ENCODE peak calls at places on chromosomes 13 and 19, in five cellular contexts. K is PC-3, U is GM23248, I is OCI-LY7, O is fibroblast of lung. L is an unnamed sample. For H3K79me2 and H3K9me3, the result is how much of the 10 kb centered on the place peaks cover.

GRCh38 chr19:12866416-12867119 is 14.7 kb downstream of the DNASE2 start:
- DNase-seq in K (no peak), U (no peak), I (no peak), O (no peak), L (peak)

GRCh38 chr13:104004572-104004971 is 938.4 kb upstream of the SLC10A2 start:
- DNase-seq in K (no peak), U (no peak), I (no peak), O (no peak), L (no peak)

GRCh38 chr13:46052314-46053161 is at the start of gene ZC3H13:
- DNase-seq in K (peak), U (peak), I (peak), O (peak), L (peak)

GRCh38 chr19:39430675-39431593 is 4.8 kb downstream of the RPS16 start:
- DNase-seq in K (peak), U (peak), I (peak), O (peak), L (peak)

GRCh38 chr19:32869369-32870153 is at the start of gene SLC7A9:
- DNase-seq in K (no peak), U (no peak), I (no peak), O (no peak), L (peak)

GRCh38 chr19:4971424-4971793 is 2.5 kb downstream of the KDM4B start:
- DNase-seq in K (peak), U (peak), I (peak), O (no peak), L (peak)

GRCh38 chr13:20891034-20891433 is 11.5 kb downstream of the XPO4 start:
- DNase-seq in K (no peak), U (no peak), I (no peak), O (no peak), L (no peak)

GRCh38 chr13:21240586-21240985 is 64.1 kb downstream of the MRPL57 start:
- DNase-seq in K (peak), U (peak), I (no peak), O (peak), L (no peak)

GRCh38 chr19:5799247-5800241 is 5.3 kb upstream of the NRTN start:
- DNase-seq in K (no peak), U (no peak), I (no peak), O (no peak), L (no peak)

GRCh38 chr19:17184381-17184841 is 30.7 kb upstream of the USE1 start:
- DNase-seq in K (no peak), U (no peak), I (peak), O (no peak), L (peak)

GRCh38 chr13:33508060-33508459 is 222.5 kb upstream of the STARD13 start:
- DNase-seq in K (no peak), U (no peak), I (no peak), O (no peak), L (no peak)

GRCh38 chr19:47547175-47547574 is 25.8 kb downstream of the ZNF541 start:
- DNase-seq in K (no peak), U (no peak), I (no peak), O (no peak), L (no peak)

GRCh38 chr13:45811891-45812583 is 39.5 kb downstream of the SIAH3 start:
- DNase-seq in K (peak), U (no peak), I (no peak), O (peak), L (no peak)

GRCh38 chr13:113648218-113648615 is 9.8 kb downstream of the ATP4B start:
- DNase-seq in K (no peak), U (no peak), I (no peak), O (no peak), L (peak)

DNA sequence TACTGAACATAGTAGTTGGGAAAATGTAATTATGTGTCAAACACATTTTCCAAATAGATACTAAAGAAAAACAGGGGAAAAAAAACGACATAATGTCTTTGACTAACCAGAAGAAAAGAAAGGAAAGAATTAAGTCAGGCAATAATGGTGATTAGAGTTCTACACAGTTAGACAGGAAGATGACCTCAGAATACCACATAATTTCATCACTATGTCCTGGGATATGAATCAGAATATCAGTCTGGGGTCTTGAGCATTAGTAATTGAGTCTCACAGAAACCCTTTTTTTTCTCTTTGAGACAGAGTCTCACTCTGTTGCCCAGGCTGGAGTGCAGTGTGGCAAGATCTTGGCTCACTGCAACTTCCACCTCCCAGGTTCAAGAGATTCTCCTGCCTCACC is 503.4 kb downstream of the SLITRK1 start:
- DNase-seq in K (no peak), U (peak), I (no peak), O (peak), L (peak)
- H3K79me2 ChIP-seq in K (under half), U (under half), I (under half), O (under half), L (under half)

GRCh38 chr19:52473655-52474350 is 20.4 kb downstream of the ZNF578 start:
- DNase-seq in K (peak), U (peak), I (peak), O (no peak), L (no peak)
- H3K9me3 ChIP-seq in K (half or more), U (under half), I (under half), O (under half), L (under half)

GRCh38 chr19:2269244-2270156 is 12.5 kb downstream of the PEAK3 start:
- DNase-seq in K (peak), U (peak), I (peak), O (peak), L (peak)

GRCh38 chr19:2268861-2269243 is 12.6 kb upstream of the JSRP1 start:
- DNase-seq in K (no peak), U (no peak), I (no peak), O (no peak), L (no peak)

GRCh38 chr19:2270157-2270571 is 11.8 kb downstream of the PEAK3 start:
- DNase-seq in K (no peak), U (peak), I (peak), O (no peak), L (peak)

GRCh38 chr19:2268480-2268830 is 12.2 kb upstream of the JSRP1 start:
- DNase-seq in K (no peak), U (no peak), I (no peak), O (no peak), L (peak)

DNA sequence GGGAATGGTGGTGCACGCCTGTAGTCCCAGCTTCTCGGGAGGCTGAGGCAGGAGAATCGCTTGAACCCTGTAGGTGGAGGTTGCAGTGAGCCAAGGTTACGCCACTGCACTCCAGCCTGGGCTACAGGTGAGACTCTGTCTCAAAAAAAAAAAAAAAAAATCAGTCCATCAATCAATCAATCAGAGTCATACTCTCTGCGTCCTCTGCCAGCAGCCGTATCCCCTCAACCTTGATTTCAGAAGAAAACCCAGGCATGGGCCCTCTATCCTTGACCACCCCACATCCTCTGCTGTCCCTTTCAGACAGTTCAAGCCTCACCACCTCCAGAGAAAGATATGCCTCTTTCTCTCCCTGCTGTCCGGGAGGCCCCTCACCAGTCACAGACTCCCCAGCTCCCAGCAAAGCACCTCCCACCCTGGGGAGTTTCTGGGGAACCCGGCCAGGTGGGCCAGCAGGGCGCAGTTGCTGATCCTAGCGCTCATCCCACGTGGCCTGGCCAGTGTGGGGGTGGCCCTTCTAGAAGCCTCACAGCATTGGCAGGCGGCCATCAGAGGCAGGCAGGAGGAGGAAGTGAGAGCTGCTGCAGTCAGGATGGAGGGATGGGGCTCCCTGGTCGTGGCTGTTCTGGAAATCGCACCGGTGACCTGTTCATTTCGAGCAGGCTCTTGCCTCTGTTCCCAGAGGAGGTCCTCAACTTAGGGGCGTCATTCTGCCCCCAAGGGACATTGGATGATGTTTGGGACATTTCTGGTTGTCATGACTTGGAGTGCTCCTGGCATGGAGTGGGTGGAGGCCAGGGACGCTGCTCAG is 10.2 kb upstream of the JSRP1 start:
- DNase-seq in K (peak), U (peak), I (peak), O (peak), L (peak)
- H3K4me3 ChIP-seq in K (no peak), U (peak), I (peak), O (no peak), L (no peak)

DNA sequence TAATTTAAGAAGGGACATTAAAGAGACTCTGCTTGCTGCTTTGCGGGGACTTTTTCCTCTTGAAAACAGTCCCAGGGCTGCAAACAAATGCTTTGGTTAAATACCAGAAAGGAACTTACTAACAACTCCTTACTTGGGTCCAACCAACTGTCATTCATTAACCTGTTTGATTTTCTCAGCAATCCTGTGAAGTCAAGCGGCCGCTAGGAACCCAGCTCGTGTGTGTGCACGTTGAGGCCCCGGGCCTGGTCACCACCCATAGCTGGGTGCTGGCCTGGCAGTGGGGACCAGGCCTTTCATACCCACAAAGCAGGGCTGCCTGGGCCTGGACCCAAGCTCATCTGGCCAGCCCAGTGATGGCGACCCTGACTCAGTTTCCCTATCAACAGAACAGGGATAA is 50.7 kb downstream of the C1QTNF9 start:
- DNase-seq in K (no peak), U (no peak), I (no peak), O (no peak), L (peak)
- H3K79me2 ChIP-seq in K (under half), U (under half), I (under half), O (under half), L (under half)

GRCh38 chr19:53657330-53657729 is 25.5 kb downstream of the DPRX start:
- DNase-seq in K (no peak), U (no peak), I (no peak), O (no peak), L (no peak)
- H3K9me3 ChIP-seq in K (under half), U (under half), I (under half), O (under half), L (under half)

GRCh38 chr13:77042566-77043177 is 15.7 kb upstream of the FBXL3 start:
- DNase-seq in K (no peak), U (no peak), I (no peak), O (no peak), L (peak)

GRCh38 chr13:77038907-77039470 is 12.0 kb upstream of the FBXL3 start:
- DNase-seq in K (no peak), U (no peak), I (no peak), O (no peak), L (no peak)

GRCh38 chr13:77036294-77036693 is 9.3 kb upstream of the FBXL3 start:
- DNase-seq in K (no peak), U (no peak), I (no peak), O (no peak), L (no peak)

GRCh38 chr13:77040835-77041234 is 13.9 kb upstream of the FBXL3 start:
- DNase-seq in K (no peak), U (no peak), I (no peak), O (no peak), L (no peak)

DNA sequence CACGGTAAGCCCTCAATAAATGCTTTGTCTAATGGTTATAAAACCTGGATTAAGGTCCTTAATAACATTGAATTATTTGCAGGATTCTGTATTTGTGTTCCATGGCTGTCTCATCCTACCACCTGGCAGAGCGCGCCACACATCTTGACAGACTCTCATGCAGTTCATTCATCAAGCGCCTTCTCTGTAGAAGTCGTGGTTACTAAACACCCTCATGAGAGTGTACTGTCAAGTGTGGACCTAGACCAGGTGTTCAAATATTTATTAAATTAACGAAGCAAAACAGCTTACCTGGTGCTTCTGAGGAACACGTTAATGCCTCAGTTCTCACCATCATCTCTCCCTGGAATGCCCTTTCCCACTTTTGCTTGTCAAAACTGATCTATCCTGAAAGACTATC is 13.1 kb upstream of the FBXL3 start:
- DNase-seq in K (no peak), U (no peak), I (no peak), O (no peak), L (no peak)
- H3K4me3 ChIP-seq in K (no peak), U (no peak), I (no peak), O (no peak), L (no peak)

DNA sequence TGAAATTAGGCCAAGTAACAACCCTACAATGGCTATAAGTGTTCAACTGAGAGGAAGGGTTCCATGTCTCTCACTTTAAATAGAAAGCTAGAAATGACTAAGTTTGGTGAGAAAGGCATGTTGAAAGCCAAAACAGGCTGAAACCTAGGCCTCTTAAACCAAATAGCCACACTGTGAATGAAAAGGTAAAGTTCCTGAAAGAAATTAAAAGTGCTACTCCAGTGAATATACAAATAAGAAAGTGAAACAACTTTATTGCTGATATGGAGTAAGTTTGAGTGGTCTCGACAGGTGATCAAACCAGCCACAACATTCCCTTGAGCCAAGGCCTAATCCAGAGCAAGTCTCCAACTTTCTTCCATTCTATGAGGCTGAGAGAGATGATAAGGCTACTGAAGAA is 209.6 kb downstream of the KLF12 start:
- DNase-seq in K (no peak), U (no peak), I (no peak), O (no peak), L (no peak)
- H3K79me2 ChIP-seq in K (under half), U (half or more), I (under half), O (under half), L (half or more)

DNA sequence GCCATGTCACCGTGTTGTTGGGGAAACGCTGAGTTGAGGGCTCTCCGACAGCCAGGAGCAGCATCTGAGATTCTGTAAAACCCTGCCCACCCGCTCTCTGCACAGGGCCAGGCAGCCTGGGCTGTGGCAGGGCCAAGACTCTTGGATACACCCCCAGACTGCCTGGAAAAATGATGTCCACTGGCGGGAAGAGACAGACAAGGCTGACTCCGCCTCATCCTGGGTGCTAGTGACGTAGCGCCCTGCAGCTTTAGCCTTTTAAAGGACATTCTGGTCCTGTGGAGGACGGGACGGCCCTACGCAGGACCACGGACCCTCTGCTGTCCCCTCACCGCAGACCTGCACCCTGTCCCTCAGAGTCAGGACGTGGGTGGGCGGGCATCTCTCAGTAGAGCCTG is 20.7 kb upstream of the LILRA2 start:
- DNase-seq in K (no peak), U (no peak), I (no peak), O (no peak), L (no peak)
- H3K9me3 ChIP-seq in K (under half), U (under half), I (under half), O (under half), L (under half)

L was measured in osteoblast.